ENCODE peak calls at places on chromosomes 16 and 17, in four cellular contexts. One of them, this sample, is unnamed.

GRCh38 chr17:55416470-55417052 is 5.1 kb downstream of the MMD start:
- DNase-seq in K562: no peak
- DNase-seq in GM12891: no peak
- DNase-seq in HL-60: no peak
- DNase-seq in this sample: no peak

GRCh38 chr16:67014641-67015315 is 14.2 kb upstream of the CBFB start:
- DNase-seq in HL-60: no peak
- DNase-seq in GM12891: no peak
- DNase-seq in K562: no peak
- DNase-seq in this sample: no peak

GRCh38 chr17:74110467-74110866 is 93.0 kb upstream of the RPL38 start:
- DNase-seq in K562: no peak
- DNase-seq in HL-60: no peak
- DNase-seq in GM12891: no peak
- DNase-seq in this sample: no peak

GRCh38 chr16:75789237-75789636 is 62.9 kb upstream of the CPHXL start:
- DNase-seq in GM12891: peak
- DNase-seq in HL-60: peak
- DNase-seq in K562: peak
- DNase-seq in this sample: no peak

GRCh38 chr17:37642706-37643105 is 540 bp downstream of the DDX52 start:
- DNase-seq in K562: no peak
- DNase-seq in HL-60: no peak
- DNase-seq in GM12891: no peak
- DNase-seq in this sample: no peak

GRCh38 chr17:81097943-81098308 is 63.0 kb downstream of the BAIAP2 start:
- DNase-seq in K562: peak
- DNase-seq in HL-60: no peak
- DNase-seq in GM12891: no peak
- DNase-seq in this sample: no peak

GRCh38 chr17:607341-608060 is 107.1 kb downstream of the VPS53 start:
- DNase-seq in K562: no peak
- DNase-seq in GM12891: no peak
- DNase-seq in HL-60: no peak
- DNase-seq in this sample: no peak

GRCh38 chr17:35103271-35103670 is 16.4 kb downstream of the RAD51D start:
- DNase-seq in K562: no peak
- DNase-seq in HL-60: no peak
- DNase-seq in GM12891: no peak
- DNase-seq in this sample: no peak

GRCh38 chr16:30948956-30949654 is at the start of gene ORAI3:
- DNase-seq in K562: peak
- DNase-seq in GM12891: peak
- DNase-seq in HL-60: peak
- DNase-seq in this sample: no peak

GRCh38 chr16:80570106-80570478 is 29.3 kb downstream of the DYNLRB2 start:
- DNase-seq in K562: no peak
- DNase-seq in HL-60: no peak
- DNase-seq in GM12891: no peak
- DNase-seq in this sample: no peak

GRCh38 chr16:54200161-54200534 is 86.4 kb downstream of the IRX3 start:
- DNase-seq in K562: no peak
- DNase-seq in HL-60: no peak
- DNase-seq in GM12891: no peak
- DNase-seq in this sample: no peak

GRCh38 chr17:752620-753219 is 656 bp upstream of the GEMIN4 start:
- DNase-seq in HL-60: no peak
- DNase-seq in GM12891: peak
- DNase-seq in K562: no peak
- DNase-seq in this sample: no peak

GRCh38 chr17:80872999-80873951 is 118.4 kb upstream of the CHMP6 start:
- DNase-seq in K562: no peak
- DNase-seq in HL-60: no peak
- DNase-seq in GM12891: no peak
- DNase-seq in this sample: no peak

GRCh38 chr16:54926166-54926838 is 4.4 kb upstream of the IRX5 start:
- DNase-seq in GM12891: no peak
- DNase-seq in K562: no peak
- DNase-seq in HL-60: no peak
- DNase-seq in this sample: no peak

GRCh38 chr17:76897023-76897422 is 28.8 kb downstream of the MGAT5B start:
- DNase-seq in HL-60: no peak
- DNase-seq in GM12891: no peak
- DNase-seq in K562: no peak
- DNase-seq in this sample: no peak

GRCh38 chr17:39461911-39462641 is 790 bp downstream of the CDK12 start:
- DNase-seq in GM12891: no peak
- DNase-seq in K562: peak
- DNase-seq in HL-60: peak
- DNase-seq in this sample: peak

GRCh38 chr17:12386240-12386639 is 279.4 kb upstream of the MYOCD start:
- DNase-seq in K562: no peak
- DNase-seq in GM12891: no peak
- DNase-seq in HL-60: no peak
- DNase-seq in this sample: no peak

GRCh38 chr17:10096556-10096955 is 101.8 kb downstream of the GAS7 start:
- DNase-seq in GM12891: no peak
- DNase-seq in K562: no peak
- DNase-seq in HL-60: no peak
- DNase-seq in this sample: no peak

GRCh38 chr17:35748323-35748960 is 4.6 kb downstream of the GAS2L2 start:
- DNase-seq in K562: no peak
- DNase-seq in HL-60: no peak
- DNase-seq in GM12891: no peak
- DNase-seq in this sample: no peak

GRCh38 chr17:69417545-69418483 is 3.3 kb downstream of the MAP2K6 start:
- DNase-seq in HL-60: no peak
- DNase-seq in K562: no peak
- DNase-seq in GM12891: no peak
- DNase-seq in this sample: no peak

GRCh38 chr17:19303367-19303776 is 59.2 kb downstream of the B9D1 start:
- DNase-seq in HL-60: no peak
- DNase-seq in K562: no peak
- DNase-seq in GM12891: no peak
- DNase-seq in this sample: no peak

GRCh38 chr16:85165781-85166180 is 53.5 kb upstream of the CIBAR2 start:
- DNase-seq in HL-60: no peak
- DNase-seq in K562: no peak
- DNase-seq in GM12891: no peak
- DNase-seq in this sample: no peak

GRCh38 chr16:57469917-57470470 is 7.5 kb downstream of the POLR2C start:
- DNase-seq in HL-60: no peak
- DNase-seq in K562: no peak
- DNase-seq in GM12891: no peak
- DNase-seq in this sample: no peak

GRCh38 chr16:85253127-85253941 is 141.1 kb upstream of the CIBAR2 start:
- DNase-seq in GM12891: peak
- DNase-seq in K562: peak
- DNase-seq in HL-60: peak
- DNase-seq in this sample: no peak

GRCh38 chr16:71491032-71491431 is 1.9 kb upstream of the ZNF19 start:
- DNase-seq in K562: no peak
- DNase-seq in HL-60: no peak
- DNase-seq in GM12891: no peak
- DNase-seq in this sample: no peak

GRCh38 chr17:78391843-78392242 is 13.4 kb downstream of the PGS1 start:
- DNase-seq in HL-60: no peak
- DNase-seq in GM12891: no peak
- DNase-seq in K562: no peak
- DNase-seq in this sample: no peak

GRCh38 chr17:74521701-74522201 is 9.5 kb downstream of the CD300LB start:
- DNase-seq in HL-60: peak
- DNase-seq in GM12891: no peak
- DNase-seq in K562: no peak
- DNase-seq in this sample: no peak

GRCh38 chr17:17812211-17813054 is 24.4 kb downstream of the SREBF1 start:
- DNase-seq in K562: peak
- DNase-seq in HL-60: peak
- DNase-seq in GM12891: peak
- DNase-seq in this sample: no peak

GRCh38 chr16:86490859-86491642 is 19.3 kb upstream of the FOXF1 start:
- DNase-seq in HL-60: no peak
- DNase-seq in GM12891: no peak
- DNase-seq in K562: no peak
- DNase-seq in this sample: no peak

GRCh38 chr17:43449470-43450202 is 34.1 kb upstream of the DHX8 start:
- DNase-seq in K562: no peak
- DNase-seq in GM12891: no peak
- DNase-seq in HL-60: no peak
- DNase-seq in this sample: no peak

GRCh38 chr16:85216522-85217375 is 104.5 kb upstream of the CIBAR2 start:
- DNase-seq in HL-60: no peak
- DNase-seq in GM12891: no peak
- DNase-seq in K562: peak
- DNase-seq in this sample: no peak

DNA sequence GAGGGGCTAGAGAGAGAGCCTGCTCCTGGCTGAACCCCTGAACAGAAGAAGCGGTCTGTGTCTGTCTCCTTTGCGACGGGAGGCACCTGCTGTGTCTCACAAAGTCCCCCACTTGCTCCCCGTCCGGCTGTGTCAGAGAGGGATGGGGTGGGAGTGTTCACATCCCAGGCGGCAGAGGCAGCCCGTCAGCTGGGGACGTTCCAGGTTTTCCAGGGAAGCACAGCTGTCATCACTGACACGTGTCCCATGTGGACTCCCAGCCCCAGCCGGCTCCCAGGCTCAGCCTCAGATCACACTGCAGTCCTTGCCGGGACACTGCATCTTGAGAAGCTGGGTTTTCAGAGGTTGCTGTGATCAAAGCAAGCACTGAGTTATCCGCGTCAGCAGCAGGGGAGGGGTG is 1.6 kb downstream of the TELO2 start:
- DNase-seq in K562: no peak
- DNase-seq in HL-60: no peak
- DNase-seq in GM12891: no peak
- DNase-seq in this sample: no peak
- TF ChIP-seq SPI1 in K562: no peak
- TF ChIP-seq SPI1 in HL-60: no peak
- TF ChIP-seq SPI1 in GM12891: no peak
- TF ChIP-seq SPI1 in this sample: no peak

DNA sequence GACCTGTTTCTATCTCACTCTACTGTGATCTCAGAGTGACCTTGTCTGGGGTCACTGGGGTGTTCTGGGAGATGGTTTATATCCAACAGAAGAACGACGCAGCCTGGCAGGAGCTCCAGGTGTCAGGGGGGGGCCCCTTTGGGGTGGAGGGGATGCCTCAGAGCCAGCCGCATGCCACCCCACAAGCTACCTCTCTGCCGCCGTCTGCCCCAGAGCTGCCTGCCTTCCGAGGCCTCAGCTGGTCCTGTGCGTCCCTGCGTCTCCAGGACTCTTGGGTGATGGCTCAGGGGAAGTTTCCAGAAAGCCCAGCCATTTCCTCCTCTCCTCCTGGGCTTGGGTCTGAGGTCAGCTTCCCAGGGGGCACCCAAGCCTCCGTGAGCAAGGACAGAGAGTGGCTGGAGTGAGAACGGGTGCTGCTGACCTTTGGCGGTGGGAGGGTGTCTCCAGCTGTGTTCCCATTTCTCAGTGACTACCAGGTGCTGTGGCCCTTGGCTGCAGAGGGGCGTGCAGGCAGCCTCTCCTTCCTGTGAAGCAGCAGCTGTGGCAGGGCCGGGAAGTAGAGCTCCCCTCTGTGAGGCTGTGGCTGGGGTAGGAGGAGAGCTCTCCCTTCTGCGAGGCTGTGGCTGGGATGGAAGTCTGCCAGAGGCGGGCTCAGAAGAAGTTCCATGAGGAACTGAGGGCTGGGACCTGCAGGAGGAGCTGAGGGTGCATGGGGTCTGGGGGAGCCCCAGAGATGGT is 19.8 kb downstream of the JPH3 start:
- DNase-seq in K562: no peak
- DNase-seq in GM12891: no peak
- DNase-seq in HL-60: no peak
- DNase-seq in this sample: no peak
- TF ChIP-seq SPI1 in K562: no peak
- TF ChIP-seq SPI1 in GM12891: no peak
- TF ChIP-seq SPI1 in HL-60: no peak
- TF ChIP-seq SPI1 in this sample: no peak

GRCh38 chr17:62075308-62075815 is 10.3 kb upstream of the MED13 start:
- DNase-seq in GM12891: no peak
- DNase-seq in K562: no peak
- DNase-seq in HL-60: no peak
- DNase-seq in this sample: no peak
- TF ChIP-seq SPI1 in GM12891: no peak
- TF ChIP-seq SPI1 in K562: no peak
- TF ChIP-seq SPI1 in HL-60: no peak
- TF ChIP-seq SPI1 in this sample: no peak

GRCh38 chr17:54099221-54099620 is 276.5 kb downstream of the KIF2B start:
- DNase-seq in GM12891: no peak
- DNase-seq in K562: no peak
- DNase-seq in HL-60: no peak
- DNase-seq in this sample: no peak

GRCh38 chr17:54096216-54096615 is 273.5 kb downstream of the KIF2B start:
- DNase-seq in K562: no peak
- DNase-seq in HL-60: no peak
- DNase-seq in GM12891: no peak
- DNase-seq in this sample: no peak
- TF ChIP-seq SPI1 in K562: no peak
- TF ChIP-seq SPI1 in HL-60: no peak
- TF ChIP-seq SPI1 in GM12891: no peak
- TF ChIP-seq SPI1 in this sample: no peak

This sample was measured in GM12878.